ENCODE peak calls at places on chromosome 15, in five cellular contexts. One of them, this sample, is unnamed.

GRCh38 chr15:49521802-49522201 is 98.8 kb downstream of the FGF7 start:
- DNase-seq in HCT116: peak
- DNase-seq in K562: peak
- DNase-seq in HL-60: peak
- DNase-seq in HepG2: peak
- DNase-seq in this sample: no peak

GRCh38 chr15:63135804-63136203 is 14.1 kb downstream of the LACTB start:
- DNase-seq in HCT116: no peak
- DNase-seq in K562: no peak
- DNase-seq in HL-60: no peak
- DNase-seq in HepG2: no peak
- DNase-seq in this sample: no peak

GRCh38 chr15:76169792-76170425 is 110.1 kb downstream of the TMEM266 start:
- DNase-seq in HCT116: no peak
- DNase-seq in K562: no peak
- DNase-seq in HL-60: no peak
- DNase-seq in HepG2: no peak
- DNase-seq in this sample: no peak

GRCh38 chr15:67303490-67304363 is 49.1 kb downstream of the IQCH start:
- DNase-seq in HCT116: peak
- DNase-seq in K562: peak
- DNase-seq in HL-60: peak
- DNase-seq in HepG2: peak
- DNase-seq in this sample: peak

GRCh38 chr15:77807115-77807514 is 174.4 kb upstream of the LINGO1 start:
- DNase-seq in HCT116: no peak
- DNase-seq in K562: no peak
- DNase-seq in HL-60: no peak
- DNase-seq in HepG2: no peak
- DNase-seq in this sample: no peak

GRCh38 chr15:61422773-61423172 is 193.7 kb upstream of the RORA start:
- DNase-seq in HCT116: no peak
- DNase-seq in K562: no peak
- DNase-seq in HL-60: no peak
- DNase-seq in HepG2: no peak
- DNase-seq in this sample: no peak

GRCh38 chr15:81194723-81195122 is 2.0 kb upstream of the IL16 start:
- DNase-seq in HCT116: no peak
- DNase-seq in K562: no peak
- DNase-seq in HL-60: no peak
- DNase-seq in HepG2: no peak
- DNase-seq in this sample: no peak

GRCh38 chr15:66644815-66645345 is 57.2 kb upstream of the SMAD6 start:
- DNase-seq in HCT116: no peak
- DNase-seq in K562: no peak
- DNase-seq in HL-60: no peak
- DNase-seq in HepG2: no peak
- DNase-seq in this sample: no peak

GRCh38 chr15:77966540-77967290 is 110.8 kb downstream of the TBC1D2B start:
- DNase-seq in HCT116: peak
- DNase-seq in K562: peak
- DNase-seq in HL-60: peak
- DNase-seq in HepG2: peak
- DNase-seq in this sample: peak

GRCh38 chr15:64857421-64857820 is 15.7 kb downstream of the PLEKHO2 start:
- DNase-seq in HCT116: no peak
- DNase-seq in K562: no peak
- DNase-seq in HL-60: peak
- DNase-seq in HepG2: no peak
- DNase-seq in this sample: no peak

GRCh38 chr15:70274255-70274654 is 176.5 kb upstream of the TLE3 start:
- DNase-seq in HCT116: no peak
- DNase-seq in K562: no peak
- DNase-seq in HL-60: no peak
- DNase-seq in HepG2: no peak
- DNase-seq in this sample: no peak

GRCh38 chr15:62291262-62291661 is 126.2 kb upstream of the C2CD4B start:
- DNase-seq in HCT116: no peak
- DNase-seq in K562: no peak
- DNase-seq in HL-60: no peak
- DNase-seq in HepG2: no peak
- DNase-seq in this sample: no peak

GRCh38 chr15:66452421-66452820 is 45.1 kb downstream of the SNAPC5 start:
- DNase-seq in HCT116: no peak
- DNase-seq in K562: no peak
- DNase-seq in HL-60: no peak
- DNase-seq in HepG2: no peak
- DNase-seq in this sample: no peak

GRCh38 chr15:80911821-80912220 is 77.8 kb downstream of the MESD start:
- DNase-seq in HCT116: no peak
- DNase-seq in K562: no peak
- DNase-seq in HL-60: no peak
- DNase-seq in HepG2: no peak
- DNase-seq in this sample: peak

GRCh38 chr15:100759698-100760356 is 119.8 kb upstream of the ALDH1A3 start:
- DNase-seq in HCT116: peak
- DNase-seq in K562: peak
- DNase-seq in HL-60: no peak
- DNase-seq in HepG2: peak
- DNase-seq in this sample: no peak

GRCh38 chr15:53757906-53758305 is 1.6 kb downstream of the WDR72 start:
- DNase-seq in HCT116: no peak
- DNase-seq in K562: no peak
- DNase-seq in HL-60: no peak
- DNase-seq in HepG2: no peak
- DNase-seq in this sample: no peak

GRCh38 chr15:70561885-70562284 is 201.5 kb downstream of the UACA start:
- DNase-seq in HCT116: no peak
- DNase-seq in K562: no peak
- DNase-seq in HL-60: no peak
- DNase-seq in HepG2: no peak
- DNase-seq in this sample: no peak

GRCh38 chr15:65094294-65094995 is 17.9 kb downstream of the KBTBD13 start:
- DNase-seq in HCT116: no peak
- DNase-seq in K562: no peak
- DNase-seq in HL-60: no peak
- DNase-seq in HepG2: no peak
- DNase-seq in this sample: peak

GRCh38 chr15:95845862-95846515 is 484.5 kb upstream of the NR2F2 start:
- DNase-seq in HCT116: no peak
- DNase-seq in K562: peak
- DNase-seq in HL-60: no peak
- DNase-seq in HepG2: no peak
- DNase-seq in this sample: no peak

GRCh38 chr15:71559098-71559497 is 251.3 kb upstream of the NR2E3 start:
- DNase-seq in HCT116: no peak
- DNase-seq in K562: no peak
- DNase-seq in HL-60: no peak
- DNase-seq in HepG2: no peak
- DNase-seq in this sample: no peak

GRCh38 chr15:85760049-85760448 is 34.7 kb downstream of the KLHL25 start:
- DNase-seq in HCT116: no peak
- DNase-seq in K562: no peak
- DNase-seq in HL-60: no peak
- DNase-seq in HepG2: no peak
- DNase-seq in this sample: no peak

DNA sequence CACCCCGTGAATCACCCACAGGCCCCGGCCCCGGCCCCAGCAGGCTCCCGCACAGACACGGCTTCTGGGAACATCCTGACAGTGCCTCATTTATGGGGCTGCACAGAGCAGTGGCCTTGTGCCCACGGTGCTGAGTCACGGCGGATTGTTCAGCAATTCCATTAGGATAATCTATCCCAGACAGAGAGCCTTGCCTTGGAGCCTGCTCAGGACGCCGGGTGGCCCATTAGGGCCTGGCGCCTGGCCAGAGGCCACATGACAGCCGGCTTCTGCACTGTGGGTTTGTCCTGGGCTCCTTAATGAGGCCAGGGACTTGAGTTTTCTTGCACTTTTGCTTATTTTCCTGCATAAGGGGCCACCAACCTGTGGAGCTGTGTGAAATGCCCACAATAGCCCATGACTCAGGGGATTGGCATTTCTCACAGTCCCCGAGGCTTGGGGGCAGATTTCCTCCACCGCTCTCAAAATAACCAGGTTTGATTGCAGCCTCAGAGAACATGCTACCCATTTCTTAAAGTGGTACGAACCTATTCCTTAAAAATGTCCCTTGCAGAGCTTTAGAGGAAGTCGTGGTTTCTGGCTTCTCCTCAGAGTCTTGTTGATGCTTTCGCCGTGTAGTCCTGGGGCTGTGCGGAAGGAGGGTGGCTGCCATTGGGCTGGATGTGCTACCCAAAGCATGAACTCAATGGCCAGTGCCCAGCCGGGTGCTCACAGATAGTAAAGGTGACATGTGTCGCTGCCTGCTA is 19.0 kb downstream of the SYNM start:
- DNase-seq in HCT116: peak
- DNase-seq in K562: peak
- DNase-seq in HL-60: peak
- DNase-seq in HepG2: peak
- DNase-seq in this sample: peak
- TF ChIP-seq POLR2AphosphoS5 in HCT116: peak
- TF ChIP-seq POLR2AphosphoS5 in K562: no peak
- TF ChIP-seq POLR2AphosphoS5 in HL-60: no peak
- TF ChIP-seq POLR2AphosphoS5 in HepG2: no peak
- TF ChIP-seq POLR2AphosphoS5 in this sample: peak

GRCh38 chr15:94229591-94230365 is 1.6 kb upstream of the MCTP2 start:
- DNase-seq in HCT116: no peak
- DNase-seq in K562: no peak
- DNase-seq in HL-60: peak
- DNase-seq in HepG2: no peak
- DNase-seq in this sample: no peak
- TF ChIP-seq POLR2AphosphoS5 in HCT116: no peak
- TF ChIP-seq POLR2AphosphoS5 in K562: no peak
- TF ChIP-seq POLR2AphosphoS5 in HL-60: no peak
- TF ChIP-seq POLR2AphosphoS5 in HepG2: no peak
- TF ChIP-seq POLR2AphosphoS5 in this sample: no peak

GRCh38 chr15:39459538-39459937 is 121.3 kb upstream of the THBS1 start:
- DNase-seq in HCT116: no peak
- DNase-seq in K562: no peak
- DNase-seq in HL-60: no peak
- DNase-seq in HepG2: no peak
- DNase-seq in this sample: no peak

GRCh38 chr15:39460748-39461147 is 120.1 kb upstream of the THBS1 start:
- DNase-seq in HCT116: no peak
- DNase-seq in K562: no peak
- DNase-seq in HL-60: no peak
- DNase-seq in HepG2: no peak
- DNase-seq in this sample: no peak

GRCh38 chr15:39458131-39458530 is 122.7 kb upstream of the THBS1 start:
- DNase-seq in HCT116: no peak
- DNase-seq in K562: no peak
- DNase-seq in HL-60: no peak
- DNase-seq in HepG2: no peak
- DNase-seq in this sample: no peak

GRCh38 chr15:39462691-39463090 is 118.2 kb upstream of the THBS1 start:
- DNase-seq in HCT116: no peak
- DNase-seq in K562: no peak
- DNase-seq in HL-60: no peak
- DNase-seq in HepG2: no peak
- DNase-seq in this sample: no peak

GRCh38 chr15:39461536-39462140 is 119.2 kb upstream of the THBS1 start:
- DNase-seq in HCT116: no peak
- DNase-seq in K562: no peak
- DNase-seq in HL-60: no peak
- DNase-seq in HepG2: no peak
- DNase-seq in this sample: no peak
- TF ChIP-seq POLR2AphosphoS5 in HCT116: no peak
- TF ChIP-seq POLR2AphosphoS5 in K562: no peak
- TF ChIP-seq POLR2AphosphoS5 in HL-60: no peak
- TF ChIP-seq POLR2AphosphoS5 in HepG2: no peak
- TF ChIP-seq POLR2AphosphoS5 in this sample: no peak

DNA sequence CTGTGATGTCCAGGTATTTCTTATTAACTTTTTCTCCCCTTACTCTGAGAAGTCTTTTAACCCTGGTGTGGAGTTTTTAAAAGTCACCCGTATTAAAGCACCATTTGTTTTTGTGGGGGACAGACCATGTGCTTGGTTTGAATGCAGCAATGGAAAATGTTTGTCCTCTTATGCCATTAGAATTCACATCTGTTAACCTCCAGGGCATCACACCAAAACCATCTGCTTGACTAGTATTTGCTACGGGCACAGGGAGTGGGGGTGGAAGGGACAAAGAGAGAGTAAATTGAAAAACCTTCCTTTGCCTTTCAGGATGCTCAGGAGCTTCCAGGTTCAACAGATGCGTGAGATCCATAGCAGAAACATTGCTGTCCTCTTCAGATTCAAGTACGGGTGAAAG is 61.4 kb upstream of the GOLGA8B start:
- DNase-seq in HCT116: no peak
- DNase-seq in K562: no peak
- DNase-seq in HL-60: no peak
- DNase-seq in HepG2: no peak
- DNase-seq in this sample: no peak
- TF ChIP-seq POLR2AphosphoS5 in HCT116: no peak
- TF ChIP-seq POLR2AphosphoS5 in K562: no peak
- TF ChIP-seq POLR2AphosphoS5 in HL-60: no peak
- TF ChIP-seq POLR2AphosphoS5 in HepG2: no peak
- TF ChIP-seq POLR2AphosphoS5 in this sample: no peak

GRCh38 chr15:40763801-40764765 is at the start of gene GCHFR:
- DNase-seq in HCT116: no peak
- DNase-seq in K562: peak
- DNase-seq in HL-60: peak
- DNase-seq in HepG2: peak
- DNase-seq in this sample: peak
- TF ChIP-seq POLR2AphosphoS5 in HCT116: no peak
- TF ChIP-seq POLR2AphosphoS5 in K562: peak
- TF ChIP-seq POLR2AphosphoS5 in HL-60: peak
- TF ChIP-seq POLR2AphosphoS5 in HepG2: peak
- TF ChIP-seq POLR2AphosphoS5 in this sample: peak

DNA sequence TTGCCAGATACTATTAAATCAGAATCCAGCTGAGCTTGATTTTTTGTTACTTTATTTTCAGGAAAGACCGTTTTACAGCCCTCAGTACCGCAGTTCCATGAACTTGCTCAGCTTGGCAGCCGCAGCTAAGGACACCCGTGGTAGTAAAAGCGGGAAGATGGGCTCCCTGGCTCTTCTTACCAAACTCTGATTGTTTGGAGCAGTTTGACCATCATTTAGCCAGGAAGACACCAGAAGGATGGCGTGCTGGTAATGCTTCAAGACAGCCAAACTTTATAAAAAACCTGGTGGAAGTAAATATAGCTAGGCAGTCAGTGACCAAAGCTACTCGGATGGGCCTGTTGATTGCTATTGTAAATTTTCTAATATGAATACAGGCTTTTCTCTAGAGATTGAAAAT is 28.9 kb downstream of the POLR2M start:
- DNase-seq in HCT116: no peak
- DNase-seq in K562: no peak
- DNase-seq in HL-60: no peak
- DNase-seq in HepG2: no peak
- DNase-seq in this sample: no peak
- TF ChIP-seq POLR2AphosphoS5 in HCT116: no peak
- TF ChIP-seq POLR2AphosphoS5 in K562: no peak
- TF ChIP-seq POLR2AphosphoS5 in HL-60: no peak
- TF ChIP-seq POLR2AphosphoS5 in HepG2: no peak
- TF ChIP-seq POLR2AphosphoS5 in this sample: no peak

GRCh38 chr15:29638781-29639180 is 183.5 kb downstream of the TJP1 start:
- DNase-seq in HCT116: peak
- DNase-seq in K562: no peak
- DNase-seq in HL-60: no peak
- DNase-seq in HepG2: peak
- DNase-seq in this sample: no peak
- TF ChIP-seq POLR2AphosphoS5 in HCT116: no peak
- TF ChIP-seq POLR2AphosphoS5 in K562: no peak
- TF ChIP-seq POLR2AphosphoS5 in HL-60: no peak
- TF ChIP-seq POLR2AphosphoS5 in HepG2: no peak
- TF ChIP-seq POLR2AphosphoS5 in this sample: no peak